ENCODE peak calls at places on chromosome 14, in four cellular contexts. S is NCI-H460, Z is spleen, P is head of caudate nucleus. U is an unnamed sample.

GRCh38 chr14:91839754-91840153 is 27.6 kb downstream of the TC2N start:
- DNase-seq in P (no peak), S (no peak), Z (no peak), U (no peak)

GRCh38 chr14:53109028-53109687 is 44.0 kb downstream of the DDHD1 start:
- DNase-seq in Z (no peak), P (no peak), S (no peak), U (peak)

GRCh38 chr14:100442036-100442435 is 118.9 kb downstream of the SLC25A47 start:
- DNase-seq in Z (no peak), S (no peak), P (no peak), U (no peak)

GRCh38 chr14:72574687-72575086 is 319.2 kb downstream of the DPF3 start:
- DNase-seq in Z (no peak), S (no peak), P (no peak), U (no peak)

GRCh38 chr14:27040552-27040951 is 442.7 kb upstream of the NOVA1 start:
- DNase-seq in P (no peak), S (no peak), Z (no peak), U (no peak)

GRCh38 chr14:65414961-65415589 is 2.5 kb downstream of the FUT8 start:
- DNase-seq in Z (no peak), P (peak), S (no peak), U (peak)

GRCh38 chr14:68945585-68946289 is 33.4 kb downstream of the ACTN1 start:
- DNase-seq in S (no peak), P (no peak), Z (no peak), U (no peak)

GRCh38 chr14:50773632-50774541 is 57.1 kb downstream of the NIN start:
- DNase-seq in S (peak), Z (no peak), P (peak), U (peak)

GRCh38 chr14:42299692-42300091 is 693.0 kb downstream of the LRFN5 start:
- DNase-seq in Z (no peak), S (no peak), P (no peak), U (no peak)

GRCh38 chr14:30194769-30195168 is 267.1 kb upstream of the PRKD1 start:
- DNase-seq in S (no peak), Z (no peak), P (no peak), U (no peak)

GRCh38 chr14:61911534-61911933 is 149.3 kb downstream of the SNAPC1 start:
- DNase-seq in Z (peak), S (no peak), P (peak), U (no peak)

GRCh38 chr14:58245562-58245961 is 919 bp downstream of the PSMA3 start:
- DNase-seq in P (no peak), S (no peak), Z (no peak), U (no peak)

U was measured in NB4.